ENCODE peak calls at places on chromosomes 3 and 15, in eight cellular contexts. One of them, this sample, is unnamed.

GRCh38 chr3:141998674-141999290 is 122.3 kb downstream of the ATP1B3 start:
- DNase-seq in NB4: peak; percentile 24
- DNase-seq in coronary artery: no peak
- DNase-seq in Peyer's patch: no peak
- DNase-seq in endothelial cell: no peak
- DNase-seq in natural killer cell: no peak
- DNase-seq in A549: peak; percentile 14
- DNase-seq in psoas muscle: no peak
- DNase-seq in this sample: no peak

GRCh38 chr3:61110576-61110975 is 140.7 kb downstream of the FHIT start:
- DNase-seq in NB4: no peak
- DNase-seq in coronary artery: no peak
- DNase-seq in Peyer's patch: no peak
- DNase-seq in endothelial cell: no peak
- DNase-seq in natural killer cell: no peak
- DNase-seq in A549: no peak
- DNase-seq in psoas muscle: no peak
- DNase-seq in this sample: no peak

GRCh38 chr3:59133350-59133749 is 83.5 kb upstream of the CFAP20DC start:
- DNase-seq in NB4: no peak
- DNase-seq in coronary artery: no peak
- DNase-seq in Peyer's patch: no peak
- DNase-seq in endothelial cell: no peak
- DNase-seq in natural killer cell: no peak
- DNase-seq in A549: no peak
- DNase-seq in psoas muscle: no peak
- DNase-seq in this sample: no peak

GRCh38 chr3:64992462-64993285 is 304.9 kb upstream of the ADAMTS9 start:
- DNase-seq in NB4: no peak
- DNase-seq in coronary artery: no peak
- DNase-seq in Peyer's patch: no peak
- DNase-seq in endothelial cell: no peak
- DNase-seq in natural killer cell: no peak
- DNase-seq in A549: no peak
- DNase-seq in psoas muscle: no peak
- DNase-seq in this sample: no peak

GRCh38 chr3:104436536-104436935 is 930.2 kb upstream of the ALCAM start:
- DNase-seq in NB4: no peak
- DNase-seq in coronary artery: no peak
- DNase-seq in Peyer's patch: no peak
- DNase-seq in endothelial cell: no peak
- DNase-seq in natural killer cell: no peak
- DNase-seq in A549: no peak
- DNase-seq in psoas muscle: no peak
- DNase-seq in this sample: no peak

GRCh38 chr3:9080165-9080564 is 116.9 kb upstream of the RAD18 start:
- DNase-seq in NB4: no peak
- DNase-seq in coronary artery: no peak
- DNase-seq in Peyer's patch: no peak
- DNase-seq in endothelial cell: no peak
- DNase-seq in natural killer cell: no peak
- DNase-seq in A549: no peak
- DNase-seq in psoas muscle: no peak
- DNase-seq in this sample: no peak

GRCh38 chr3:169256027-169256426 is 407.5 kb downstream of the MECOM start:
- DNase-seq in NB4: no peak
- DNase-seq in coronary artery: no peak
- DNase-seq in Peyer's patch: no peak
- DNase-seq in endothelial cell: no peak
- DNase-seq in natural killer cell: no peak
- DNase-seq in A549: no peak
- DNase-seq in psoas muscle: no peak
- DNase-seq in this sample: no peak

GRCh38 chr15:85125056-85125661 is 143.5 kb downstream of the PDE8A start:
- DNase-seq in NB4: no peak
- DNase-seq in coronary artery: no peak
- DNase-seq in Peyer's patch: no peak
- DNase-seq in endothelial cell: no peak
- DNase-seq in natural killer cell: no peak
- DNase-seq in A549: no peak
- DNase-seq in psoas muscle: no peak
- DNase-seq in this sample: no peak

GRCh38 chr3:30730967-30731366 is 124.6 kb downstream of the TGFBR2 start:
- DNase-seq in NB4: no peak
- DNase-seq in coronary artery: no peak
- DNase-seq in Peyer's patch: no peak
- DNase-seq in endothelial cell: no peak
- DNase-seq in natural killer cell: no peak
- DNase-seq in A549: no peak
- DNase-seq in psoas muscle: no peak
- DNase-seq in this sample: no peak

GRCh38 chr3:100756441-100756840 is 47.1 kb downstream of the TFG start:
- DNase-seq in NB4: no peak
- DNase-seq in coronary artery: no peak
- DNase-seq in Peyer's patch: no peak
- DNase-seq in endothelial cell: no peak
- DNase-seq in natural killer cell: no peak
- DNase-seq in A549: no peak
- DNase-seq in psoas muscle: peak; percentile 26
- DNase-seq in this sample: no peak

GRCh38 chr15:77552066-77552465 is 80.6 kb downstream of the LINGO1 start:
- DNase-seq in NB4: no peak
- DNase-seq in coronary artery: no peak
- DNase-seq in Peyer's patch: no peak
- DNase-seq in endothelial cell: no peak
- DNase-seq in natural killer cell: no peak
- DNase-seq in A549: no peak
- DNase-seq in psoas muscle: no peak
- DNase-seq in this sample: no peak

GRCh38 chr3:64612916-64613526 is 74.8 kb downstream of the ADAMTS9 start:
- DNase-seq in NB4: no peak
- DNase-seq in coronary artery: no peak
- DNase-seq in Peyer's patch: no peak
- DNase-seq in endothelial cell: no peak
- DNase-seq in natural killer cell: no peak
- DNase-seq in A549: no peak
- DNase-seq in psoas muscle: no peak
- DNase-seq in this sample: no peak

GRCh38 chr3:4943553-4943952 is 35.7 kb upstream of the BHLHE40 start:
- DNase-seq in NB4: no peak
- DNase-seq in coronary artery: no peak
- DNase-seq in Peyer's patch: no peak
- DNase-seq in endothelial cell: peak; percentile 9
- DNase-seq in natural killer cell: no peak
- DNase-seq in A549: peak; percentile 23
- DNase-seq in psoas muscle: no peak
- DNase-seq in this sample: no peak
- TF ChIP-seq CTCF in NB4: no peak
- TF ChIP-seq CTCF in coronary artery: no peak
- TF ChIP-seq CTCF in Peyer's patch: no peak
- TF ChIP-seq CTCF in endothelial cell: peak; percentile 56
- TF ChIP-seq CTCF in natural killer cell: no peak
- TF ChIP-seq CTCF in A549: no peak
- TF ChIP-seq CTCF in psoas muscle: no peak
- TF ChIP-seq CTCF in this sample: no peak

GRCh38 chr3:4501422-4501821 is 8.3 kb downstream of the ITPR1 start:
- DNase-seq in NB4: no peak
- DNase-seq in coronary artery: no peak
- DNase-seq in Peyer's patch: no peak
- DNase-seq in endothelial cell: no peak
- DNase-seq in natural killer cell: no peak
- DNase-seq in A549: no peak
- DNase-seq in psoas muscle: no peak
- DNase-seq in this sample: no peak

GRCh38 chr3:4501991-4502390 is 8.8 kb downstream of the ITPR1 start:
- DNase-seq in NB4: no peak
- DNase-seq in coronary artery: no peak
- DNase-seq in Peyer's patch: no peak
- DNase-seq in endothelial cell: no peak
- DNase-seq in natural killer cell: no peak
- DNase-seq in A549: no peak
- DNase-seq in psoas muscle: no peak
- DNase-seq in this sample: no peak

GRCh38 chr3:4504340-4505261 is 11.5 kb downstream of the ITPR1 start:
- DNase-seq in NB4: peak; percentile 31
- DNase-seq in coronary artery: no peak
- DNase-seq in Peyer's patch: no peak
- DNase-seq in endothelial cell: no peak
- DNase-seq in natural killer cell: peak; percentile 17
- DNase-seq in A549: no peak
- DNase-seq in psoas muscle: no peak
- DNase-seq in this sample: no peak

GRCh38 chr3:4505688-4506558 is 12.8 kb downstream of the ITPR1 start:
- DNase-seq in NB4: no peak
- DNase-seq in coronary artery: no peak
- DNase-seq in Peyer's patch: no peak
- DNase-seq in endothelial cell: no peak
- DNase-seq in natural killer cell: no peak
- DNase-seq in A549: no peak
- DNase-seq in psoas muscle: no peak
- DNase-seq in this sample: no peak

DNA sequence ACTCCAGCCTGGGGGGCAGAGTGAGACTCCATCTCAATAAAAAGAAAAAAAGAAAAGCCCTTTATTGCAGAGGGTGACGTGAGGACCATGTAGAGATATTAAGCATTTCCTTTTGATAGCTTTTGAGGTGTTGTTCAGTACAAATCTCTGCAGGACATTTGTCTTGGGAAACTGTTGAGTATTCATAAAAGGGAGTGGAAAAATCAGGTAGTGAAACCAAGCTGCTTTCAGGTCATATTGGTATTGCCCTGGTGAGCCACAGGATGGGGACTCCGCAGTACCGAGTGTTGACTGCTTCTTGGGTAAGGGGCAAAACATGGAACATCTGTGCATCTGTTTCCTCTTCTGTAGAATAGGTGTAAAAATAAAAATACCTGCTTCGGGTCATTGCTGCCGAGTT is 9.9 kb downstream of the ITPR1 start:
- DNase-seq in NB4: no peak
- DNase-seq in coronary artery: no peak
- DNase-seq in Peyer's patch: no peak
- DNase-seq in endothelial cell: no peak
- DNase-seq in natural killer cell: no peak
- DNase-seq in A549: no peak
- DNase-seq in psoas muscle: no peak
- DNase-seq in this sample: no peak
- TF ChIP-seq CTCF in NB4: no peak
- TF ChIP-seq CTCF in coronary artery: no peak
- TF ChIP-seq CTCF in Peyer's patch: no peak
- TF ChIP-seq CTCF in endothelial cell: no peak
- TF ChIP-seq CTCF in natural killer cell: no peak
- TF ChIP-seq CTCF in A549: no peak
- TF ChIP-seq CTCF in psoas muscle: no peak
- TF ChIP-seq CTCF in this sample: no peak

DNA sequence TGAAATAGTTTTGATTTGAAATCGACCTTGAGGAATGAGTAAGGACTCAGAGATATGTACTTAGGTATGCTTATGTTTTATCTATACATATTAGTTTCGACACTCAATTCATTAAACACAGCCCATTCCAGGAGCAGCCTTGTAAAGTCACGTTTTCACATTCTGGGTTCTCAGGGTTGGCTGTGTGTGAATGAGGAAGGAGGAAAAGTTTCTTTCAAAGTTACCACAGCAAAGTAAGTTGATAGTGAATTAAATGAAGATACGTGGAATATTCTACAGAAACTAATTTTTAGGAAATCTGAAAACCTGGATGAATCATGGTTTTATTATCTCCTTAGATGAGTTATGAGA is 133.5 kb downstream of the C3orf38 start:
- DNase-seq in NB4: no peak
- DNase-seq in coronary artery: no peak
- DNase-seq in Peyer's patch: no peak
- DNase-seq in endothelial cell: no peak
- DNase-seq in natural killer cell: no peak
- DNase-seq in A549: no peak
- DNase-seq in psoas muscle: no peak
- DNase-seq in this sample: no peak
- TF ChIP-seq CTCF in NB4: no peak
- TF ChIP-seq CTCF in coronary artery: no peak
- TF ChIP-seq CTCF in Peyer's patch: no peak
- TF ChIP-seq CTCF in endothelial cell: no peak
- TF ChIP-seq CTCF in natural killer cell: no peak
- TF ChIP-seq CTCF in A549: no peak
- TF ChIP-seq CTCF in psoas muscle: no peak
- TF ChIP-seq CTCF in this sample: no peak

DNA sequence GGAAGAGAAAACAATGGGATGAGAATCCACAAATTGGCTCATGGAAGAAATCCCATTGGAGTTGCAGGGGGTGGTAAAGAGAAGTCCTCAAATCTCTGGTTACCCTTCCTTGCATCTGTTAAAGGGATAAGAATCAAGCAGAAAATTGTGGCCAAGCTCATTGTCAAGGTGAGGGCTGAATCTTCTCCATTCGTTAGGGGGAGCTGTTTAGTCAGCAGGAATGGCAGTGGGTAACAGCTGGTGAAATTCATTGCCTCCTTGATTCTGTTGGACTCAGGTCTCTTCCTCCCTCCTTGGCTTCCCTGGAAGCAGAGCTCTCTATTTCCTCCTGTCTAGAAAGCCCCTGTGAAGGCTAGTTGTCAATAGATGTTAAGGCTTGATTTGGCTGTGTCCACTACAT is 343.1 kb upstream of the SEMA6D start:
- DNase-seq in NB4: peak; percentile 3
- DNase-seq in coronary artery: no peak
- DNase-seq in Peyer's patch: no peak
- DNase-seq in endothelial cell: peak; percentile 5
- DNase-seq in natural killer cell: no peak
- DNase-seq in A549: peak; percentile 0
- DNase-seq in psoas muscle: no peak
- DNase-seq in this sample: no peak
- TF ChIP-seq CTCF in NB4: peak; percentile 34
- TF ChIP-seq CTCF in coronary artery: no peak
- TF ChIP-seq CTCF in Peyer's patch: no peak
- TF ChIP-seq CTCF in endothelial cell: no peak
- TF ChIP-seq CTCF in natural killer cell: no peak
- TF ChIP-seq CTCF in A549: no peak
- TF ChIP-seq CTCF in psoas muscle: peak; percentile 5
- TF ChIP-seq CTCF in this sample: no peak

DNA sequence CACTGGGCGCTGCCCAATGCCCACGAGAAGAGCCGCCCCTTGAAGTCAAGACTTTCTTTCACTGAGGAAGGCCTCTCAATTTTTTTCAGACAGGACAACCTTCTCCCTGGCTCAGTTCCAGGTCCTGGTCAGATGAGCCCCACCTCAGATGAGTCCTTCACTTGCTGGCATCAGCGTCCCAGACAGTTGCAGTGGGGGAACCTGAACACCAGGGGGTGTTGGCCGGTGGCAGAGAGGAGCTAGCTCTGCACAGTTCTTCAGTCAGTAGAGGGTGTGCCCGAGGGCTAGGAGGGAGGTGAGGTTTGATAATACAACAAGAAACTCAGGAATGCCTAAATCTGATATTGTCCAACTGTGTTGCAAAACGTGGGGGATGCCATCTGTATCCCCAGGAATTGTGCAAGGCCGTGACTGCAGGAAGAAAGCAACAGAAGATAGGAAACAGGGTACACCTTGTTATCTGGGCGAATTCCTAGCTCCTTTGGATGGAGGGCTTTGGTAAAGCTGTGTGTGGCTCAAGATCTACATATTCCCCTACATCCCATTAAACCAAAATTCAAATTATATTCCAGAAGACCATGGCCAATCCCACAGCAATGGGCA is 34.3 kb downstream of the CCR3 start:
- DNase-seq in NB4: peak; percentile 73
- DNase-seq in coronary artery: no peak
- DNase-seq in Peyer's patch: peak; percentile 76
- DNase-seq in endothelial cell: peak; percentile 57
- DNase-seq in natural killer cell: peak; percentile 62
- DNase-seq in A549: peak; percentile 18
- DNase-seq in psoas muscle: no peak
- DNase-seq in this sample: peak; percentile 65
- TF ChIP-seq CTCF in NB4: peak; percentile 63
- TF ChIP-seq CTCF in coronary artery: no peak
- TF ChIP-seq CTCF in Peyer's patch: peak; percentile 76
- TF ChIP-seq CTCF in endothelial cell: peak; percentile 56
- TF ChIP-seq CTCF in natural killer cell: peak; percentile 79
- TF ChIP-seq CTCF in A549: no peak
- TF ChIP-seq CTCF in psoas muscle: peak; percentile 27
- TF ChIP-seq CTCF in this sample: peak; percentile 19